ENCODE peak calls at places on chromosomes 3 and 15, in nine cellular contexts. L is aorta; J is effector memory CD4-positive, alpha-beta T cell; P is ovary; W is IMR-90; K is CD4-positive, alpha-beta T cell; U is mesendoderm; Q is cardiac muscle cell; Y is left ventricle myocardium inferior. S is an unnamed sample.

GRCh38 chr3:184022323-184022722 is 4.6 kb upstream of the ABCC5 start:
- DNase-seq in K (no peak), Q (no peak), W (no peak), J (no peak), U (no peak), L (no peak), Y (no peak), P (no peak), S (no peak)

GRCh38 chr3:51434746-51435323 is 43.8 kb downstream of the RBM15B start:
- DNase-seq in L (no peak), J (peak; percentile 5), Y (no peak), U (peak; percentile 71), W (peak; percentile 41), P (no peak), K (no peak), Q (peak; percentile 70), S (peak; percentile 1)

GRCh38 chr3:60294181-60294580 is 957.1 kb downstream of the FHIT start:
- DNase-seq in Y (no peak), L (no peak), J (no peak), W (peak; percentile 85), P (no peak), K (no peak), Q (peak; percentile 74), U (no peak), S (no peak)

GRCh38 chr3:32850226-32850625 is 32.4 kb downstream of the TRIM71 start:
- DNase-seq in K (no peak), U (no peak), J (no peak), Y (no peak), L (no peak), Q (peak; percentile 23), P (no peak), W (no peak), S (no peak)

GRCh38 chr3:119639494-119640350 is 20.7 kb downstream of the POPDC2 start:
- DNase-seq in K (no peak), W (no peak), L (no peak), U (no peak), Y (no peak), Q (no peak), P (no peak), J (no peak), S (no peak)

GRCh38 chr3:131036986-131037385 is 10.3 kb downstream of the NEK11 start:
- DNase-seq in K (no peak), L (no peak), Y (no peak), Q (no peak), P (no peak), J (no peak), W (no peak), U (no peak), S (no peak)

GRCh38 chr15:48993411-48993810 is 29.7 kb upstream of the SHC4 start:
- DNase-seq in J (no peak), L (no peak), Q (no peak), W (peak; percentile 35), U (no peak), Y (no peak), K (no peak), P (no peak), S (no peak)

GRCh38 chr3:76698136-76698535 is 341.8 kb upstream of the ROBO2 start:
- DNase-seq in P (no peak), Y (no peak), K (no peak), U (no peak), L (no peak), W (no peak), Q (no peak), J (no peak), S (no peak)

GRCh38 chr15:58771621-58772235 is 626 bp downstream of the MINDY2 start:
- DNase-seq in Q (no peak), W (no peak), J (no peak), P (peak; percentile 69), K (no peak), U (peak; percentile 77), Y (peak; percentile 53), L (peak; percentile 74), S (peak; percentile 51)

GRCh38 chr3:155766206-155766605 is 21.3 kb upstream of the PLCH1 start:
- DNase-seq in U (no peak), J (no peak), P (no peak), W (peak; percentile 73), K (no peak), L (no peak), Q (no peak), Y (no peak), S (no peak)

GRCh38 chr3:176375519-176375918 is 821.8 kb downstream of the TBL1XR1 start:
- DNase-seq in J (no peak), K (no peak), L (no peak), Q (no peak), P (no peak), U (peak; percentile 3), Y (no peak), W (no peak), S (no peak)

GRCh38 chr3:14460342-14461005 is 58.1 kb downstream of the SLC6A6 start:
- DNase-seq in J (no peak), K (no peak), U (no peak), Y (peak; percentile 77), W (peak; percentile 93), Q (peak; percentile 99), P (peak; percentile 86), L (peak; percentile 88), S (peak; percentile 45)

GRCh38 chr15:75672646-75673425 is 25.1 kb downstream of the SNX33 start:
- DNase-seq in L (no peak), W (peak; percentile 91), U (peak; percentile 69), Q (peak; percentile 89), Y (peak; percentile 53), J (no peak), P (peak; percentile 61), K (no peak), S (no peak)

GRCh38 chr3:98534734-98535133 is 3.0 kb downstream of the GPR15 start:
- DNase-seq in K (no peak), Q (no peak), J (no peak), L (no peak), W (no peak), P (no peak), U (no peak), Y (no peak), S (no peak)

GRCh38 chr3:57331078-57331477 is 38.6 kb upstream of the ASB14 start:
- DNase-seq in L (no peak), W (no peak), U (no peak), P (no peak), J (no peak), Q (no peak), Y (no peak), K (no peak), S (no peak)

GRCh38 chr15:101316529-101316928 is 21.5 kb upstream of the SNRPA1 start:
- DNase-seq in U (no peak), J (no peak), P (no peak), K (no peak), Y (no peak), L (no peak), W (no peak), Q (no peak), S (no peak)

GRCh38 chr3:52005571-52005986 is 9.9 kb upstream of the RPL29 start:
- DNase-seq in K (no peak), W (peak; percentile 82), J (no peak), P (peak; percentile 55), Y (no peak), U (peak; percentile 76), L (no peak), Q (peak; percentile 65), S (no peak)

DNA sequence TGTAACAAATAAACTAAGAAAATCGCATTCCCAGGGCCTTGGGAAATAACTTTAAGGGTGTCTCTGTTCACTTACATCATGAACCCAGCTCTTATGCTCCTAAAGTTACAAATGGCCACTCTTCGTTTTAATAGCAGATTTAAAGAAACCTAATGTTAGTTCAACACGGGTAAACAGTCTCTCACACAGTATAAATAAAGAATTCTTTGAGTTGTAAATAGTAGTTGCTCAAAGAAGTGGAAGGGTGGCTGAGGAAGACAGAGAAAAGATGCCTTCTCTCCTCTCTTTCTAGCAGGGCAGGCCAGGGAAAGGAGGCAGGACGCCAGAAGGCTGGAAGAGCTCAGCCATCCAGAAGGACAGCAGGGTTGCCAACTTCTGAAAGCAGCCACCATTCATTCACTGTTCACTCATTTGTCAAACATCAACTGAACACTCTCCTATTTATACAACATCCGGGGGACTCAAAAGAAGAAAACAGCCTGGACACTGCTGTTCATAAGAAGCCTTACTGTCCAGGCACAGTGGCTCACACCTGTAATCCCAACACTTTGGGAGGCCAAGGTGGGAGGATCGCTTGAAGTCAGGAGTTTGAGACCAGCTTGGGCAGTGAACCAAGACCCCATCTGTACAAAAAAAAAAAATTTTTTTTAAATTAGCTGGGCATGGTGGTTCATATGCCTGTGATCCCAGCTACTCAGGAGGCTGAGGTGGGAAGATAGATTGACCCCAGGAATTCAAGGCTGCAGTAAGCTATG is 47.3 kb downstream of the WWTR1 start:
- DNase-seq in U (no peak), Y (peak; percentile 53), P (no peak), Q (no peak), W (peak; percentile 50), L (no peak), K (no peak), J (no peak), S (peak; percentile 25)
- H3K27ac ChIP-seq in U (no peak overlapping the region), Y (peak overlapping the region; percentile 48), P (no peak overlapping the region), Q (peak overlapping the region; percentile 53), W (peak overlapping the region; percentile 60), L (no peak overlapping the region), K (no peak overlapping the region), J (no peak overlapping the region), S (no peak overlapping the region)

DNA sequence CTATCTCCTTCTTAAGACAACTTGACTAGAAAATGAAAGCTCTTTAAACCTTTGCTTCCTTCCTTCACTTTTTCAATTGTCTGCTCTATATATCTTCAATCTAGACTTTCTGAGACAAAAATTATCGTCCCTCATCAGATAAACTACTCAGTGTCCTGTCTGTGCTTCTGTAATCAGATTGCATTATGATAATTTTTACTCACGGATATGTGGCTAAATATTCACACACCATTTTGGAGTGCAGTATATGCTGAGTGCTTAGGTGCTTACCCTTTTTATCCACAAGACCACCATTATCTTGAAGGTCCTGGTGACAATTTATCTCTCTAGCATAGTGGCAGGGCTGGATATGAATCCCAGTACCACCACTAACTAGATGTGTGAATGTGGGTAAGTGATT is 1012.3 kb downstream of the TUSC7 start:
- DNase-seq in L (no peak), K (no peak), Y (no peak), Q (no peak), U (no peak), P (no peak), W (no peak), J (no peak), S (no peak)
- H3K27ac ChIP-seq in L (no peak overlapping the region), K (no peak overlapping the region), Y (no peak overlapping the region), Q (no peak overlapping the region), U (no peak overlapping the region), P (no peak overlapping the region), W (no peak overlapping the region), J (no peak overlapping the region), S (no peak overlapping the region)

DNA sequence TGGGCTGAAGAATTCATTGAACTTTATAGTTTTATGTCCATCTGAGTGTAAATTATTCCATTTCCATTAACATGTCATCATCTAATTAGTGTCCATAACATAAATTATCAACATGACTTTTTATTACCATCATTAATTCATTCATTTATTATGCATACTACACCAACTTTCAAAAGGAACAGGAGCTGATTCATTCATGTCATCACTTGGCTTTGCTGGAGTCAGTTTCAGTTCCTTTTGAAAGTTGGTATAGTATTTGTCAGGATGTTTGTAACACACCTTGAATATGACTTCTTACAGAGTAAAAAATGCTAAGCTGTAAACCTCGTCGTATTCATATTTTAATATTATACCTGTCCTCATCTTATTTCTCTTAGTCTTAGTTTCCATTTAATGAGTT is 298.0 kb upstream of the RBMS3 start:
- DNase-seq in Q (no peak), K (no peak), U (no peak), W (no peak), J (no peak), L (no peak), Y (no peak), P (no peak), S (no peak)
- H3K27ac ChIP-seq in Q (no peak overlapping the region), K (no peak overlapping the region), U (no peak overlapping the region), W (no peak overlapping the region), J (no peak overlapping the region), L (no peak overlapping the region), Y (no peak overlapping the region), P (no peak overlapping the region), S (no peak overlapping the region)

GRCh38 chr3:171157286-171157685 is 130.8 kb upstream of the SLC2A2 start:
- DNase-seq in K (no peak), Y (peak; percentile 31), Q (peak; percentile 29), P (peak; percentile 36), L (no peak), J (no peak), U (peak; percentile 31), W (no peak), S (peak; percentile 43)
- H3K27ac ChIP-seq in K (no peak overlapping the region), Y (no peak overlapping the region), Q (no peak overlapping the region), P (no peak overlapping the region), L (no peak overlapping the region), J (no peak overlapping the region), U (peak overlapping the region; percentile 59), W (no peak overlapping the region), S (peak overlapping the region; percentile 72)